ENCODE peak calls at places on chromosomes 1 and 21, in ten cellular contexts. W is GM12878, G is HCT116, N is stomach, B is testis, F is breast epithelium, T is body of pancreas, K is tibial nerve, D is IMR-90, R is uterus. Z is an unnamed sample.
A peak's percentile ranks its signal among the peaks of the same experiment; 100 is the strongest.

GRCh38 chr1:207312604-207312920 is 8.9 kb upstream of the CD55 start:
- DNase-seq in R (no peak), T (no peak), B (no peak), W (no peak), G (no peak), N (no peak), F (no peak), D (no peak), K (no peak), Z (no peak)

GRCh38 chr1:232635778-232636356 is 5.9 kb upstream of the SIPA1L2 start:
- DNase-seq in K (no peak), F (no peak), R (no peak), D (peak; percentile 70), T (no peak), B (no peak), G (no peak), N (no peak), W (no peak), Z (no peak)

GRCh38 chr21:36429672-36430546 is 44.7 kb downstream of the CHAF1B start:
- DNase-seq in D (peak; percentile 100), W (peak; percentile 59), G (peak; percentile 95), F (peak; percentile 26), K (peak; percentile 41), T (peak; percentile 67), R (peak; percentile 82), N (peak; percentile 84), B (peak; percentile 76), Z (peak; percentile 15)

GRCh38 chr1:116990612-116991151 is 10.9 kb upstream of the CD101 start:
- DNase-seq in R (peak; percentile 31), N (no peak), W (no peak), B (peak; percentile 49), T (peak; percentile 46), K (peak; percentile 74), F (peak; percentile 77), G (no peak), D (peak; percentile 43), Z (peak; percentile 11)

GRCh38 chr1:33517596-33518250 is 45.3 kb downstream of the ZSCAN20 start:
- DNase-seq in W (no peak), R (no peak), N (no peak), K (no peak), F (no peak), G (no peak), B (peak; percentile 65), T (no peak), D (peak; percentile 62), Z (no peak)

GRCh38 chr1:7393141-7393540 is 378.0 kb upstream of the VAMP3 start:
- DNase-seq in R (no peak), N (no peak), T (no peak), K (no peak), B (no peak), W (no peak), F (no peak), D (no peak), G (no peak), Z (peak; percentile 0)

GRCh38 chr1:78716186-78716585 is 66.6 kb downstream of the IFI44 start:
- DNase-seq in T (no peak), N (no peak), R (no peak), G (no peak), D (peak; percentile 49), F (no peak), B (no peak), W (no peak), K (no peak), Z (no peak)

GRCh38 chr1:1302006-1302430 is 5.7 kb downstream of the ACAP3 start:
- DNase-seq in K (no peak), D (no peak), N (no peak), G (no peak), T (no peak), W (no peak), B (no peak), R (no peak), F (no peak), Z (no peak)

GRCh38 chr1:38728176-38728908 is 131.2 kb downstream of the RRAGC start:
- DNase-seq in T (peak; percentile 10), W (no peak), G (no peak), D (peak; percentile 68), F (no peak), N (peak; percentile 77), B (peak; percentile 52), R (peak; percentile 69), K (no peak), Z (no peak)

GRCh38 chr1:100414693-100415092 is 62.4 kb downstream of the CDC14A start:
- DNase-seq in F (peak; percentile 22), G (no peak), N (no peak), B (no peak), D (no peak), W (no peak), K (no peak), T (no peak), R (no peak), Z (peak; percentile 68)

GRCh38 chr1:235313931-235314678 is 13.9 kb downstream of the ARID4B start:
- DNase-seq in T (no peak), G (no peak), W (no peak), N (no peak), R (no peak), K (no peak), D (peak; percentile 42), F (no peak), B (no peak), Z (no peak)

GRCh38 chr1:50275564-50275963 is 147.7 kb downstream of the DMRTA2 start:
- DNase-seq in K (no peak), N (no peak), F (no peak), G (no peak), W (no peak), D (no peak), R (no peak), T (no peak), B (no peak), Z (no peak)

GRCh38 chr1:153251988-153252387 is 7.5 kb upstream of the LORICRIN start:
- DNase-seq in B (no peak), N (no peak), K (no peak), F (no peak), R (no peak), T (no peak), G (no peak), D (no peak), W (no peak), Z (no peak)

GRCh38 chr1:234823191-234824176 is 213.5 kb upstream of the IRF2BP2 start:
- DNase-seq in D (no peak), N (no peak), K (no peak), B (no peak), T (no peak), W (no peak), F (no peak), G (no peak), R (no peak), Z (no peak)

GRCh38 chr1:25820247-25821111 is 725 bp downstream of the MTFR1L start:
- DNase-seq in R (no peak), B (peak; percentile 60), N (peak; percentile 61), F (peak; percentile 46), D (peak; percentile 61), T (peak; percentile 63), W (peak; percentile 50), G (no peak), K (no peak), Z (no peak)

GRCh38 chr1:205748398-205749093 is 1.4 kb downstream of the NUCKS1 start:
- DNase-seq in B (peak; percentile 39), F (no peak), T (peak; percentile 13), N (no peak), D (peak; percentile 79), W (no peak), G (no peak), R (no peak), K (no peak), Z (peak; percentile 33)

GRCh38 chr1:152756872-152757271 is 953 bp upstream of the KPRP start:
- DNase-seq in K (no peak), B (no peak), R (no peak), W (no peak), D (no peak), T (no peak), N (no peak), F (no peak), G (no peak), Z (no peak)

GRCh38 chr1:23424171-23424959 is at the start of gene TCEA3:
- DNase-seq in F (no peak), D (no peak), K (no peak), W (no peak), G (no peak), T (peak; percentile 90), B (peak; percentile 55), R (peak; percentile 59), N (peak; percentile 75), Z (peak; percentile 64)

GRCh38 chr1:163275222-163275621 is 46.5 kb upstream of the NUF2 start:
- DNase-seq in W (no peak), B (no peak), N (no peak), T (no peak), F (no peak), K (no peak), D (peak; percentile 35), G (no peak), R (no peak), Z (no peak)

DNA sequence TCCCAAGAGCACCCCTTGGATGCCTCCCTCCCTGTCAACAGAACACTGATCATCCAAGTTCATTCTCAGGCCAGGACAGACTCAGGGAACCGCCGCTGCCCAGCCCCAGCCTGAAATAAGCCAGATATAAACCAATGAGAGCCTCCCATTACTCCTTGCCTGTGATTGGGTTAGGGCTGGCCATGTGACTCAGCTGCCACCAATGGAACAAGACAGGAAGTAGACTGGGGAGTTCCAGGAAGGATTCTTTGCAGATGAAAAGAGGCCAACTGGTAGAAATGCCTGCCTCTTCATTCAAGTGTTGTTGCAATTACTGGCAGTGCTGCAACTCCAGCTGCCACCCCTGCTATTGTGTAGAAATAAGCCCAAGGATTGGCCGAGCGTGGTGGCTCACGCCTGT is 146.4 kb upstream of the TIAM1 start:
- DNase-seq in K (no peak), D (no peak), W (no peak), F (no peak), B (peak; percentile 69), N (no peak), G (no peak), R (no peak), T (no peak), Z (no peak)
- TF ChIP-seq POLR2A in K (no peak), D (no peak), W (no peak), F (no peak), B (no peak), N (no peak), G (no peak), R (no peak), T (no peak), Z (no peak)

GRCh38 chr21:15874610-15875009 is 144.8 kb downstream of the USP25 start:
- DNase-seq in F (no peak), W (no peak), R (no peak), N (no peak), K (no peak), D (peak; percentile 55), T (no peak), G (no peak), B (no peak), Z (no peak)
- H3K36me3 ChIP-seq in F (peaks cover 3% of the 10 kb centered on the region), W (no peaks in the 10 kb centered on the region), R (no peaks in the 10 kb centered on the region), N (peaks cover 81% of the 10 kb centered on the region), K (no peaks in the 10 kb centered on the region), D (peaks cover 8% of the 10 kb centered on the region), T (peaks cover 22% of the 10 kb centered on the region), G (peaks cover 6% of the 10 kb centered on the region), B (no peaks in the 10 kb centered on the region), Z (no peaks in the 10 kb centered on the region)

GRCh38 chr1:203287109-203287893 is 18.0 kb upstream of the BTG2 start:
- DNase-seq in G (no peak), B (peak; percentile 42), K (no peak), F (peak; percentile 62), N (peak; percentile 58), T (peak; percentile 58), R (no peak), W (peak; percentile 98), D (no peak), Z (no peak)
- TF ChIP-seq POLR2A in G (no peak), B (no peak), K (peak; percentile 19), F (no peak), N (peak; percentile 29), T (no peak), R (no peak), W (peak; percentile 66), D (no peak), Z (peak; percentile 4)

GRCh38 chr1:159025043-159025442 is 15.3 kb downstream of the IFI16 start:
- DNase-seq in W (no peak), B (no peak), K (no peak), D (no peak), G (no peak), F (no peak), R (no peak), N (no peak), T (no peak), Z (no peak)
- H3K36me3 ChIP-seq in W (peaks cover 1% of the 10 kb centered on the region), B (no peaks in the 10 kb centered on the region), K (no peaks in the 10 kb centered on the region), D (peaks cover 24% of the 10 kb centered on the region), G (no peaks in the 10 kb centered on the region), F (no peaks in the 10 kb centered on the region), R (no peaks in the 10 kb centered on the region), N (peaks cover 47% of the 10 kb centered on the region), T (no peaks in the 10 kb centered on the region), Z (no peaks in the 10 kb centered on the region)